ENCODE peak calls at places on chromosomes 16 and 17, in nine cellular contexts. R, G, I, N, Y, Q, C, J and H are unnamed samples.

GRCh38 chr17:42760652-42761581 is at the start of gene RAMP2:
- DNase-seq in R (peak; percentile 84), G (peak; percentile 82), I (no peak), N (no peak), Y (no peak), Q (no peak), C (no peak), J (no peak), H (peak; percentile 86)

GRCh38 chr17:40091691-40092397 is 8.5 kb downstream of the NR1D1 start:
- DNase-seq in R (peak; percentile 71), G (peak; percentile 76), I (no peak), N (no peak), Y (peak; percentile 58), Q (no peak), C (peak; percentile 44), J (no peak), H (peak; percentile 82)

GRCh38 chr17:38601539-38602351 is 4.0 kb downstream of the SRCIN1 start:
- DNase-seq in R (peak; percentile 89), G (no peak), I (no peak), N (no peak), Y (no peak), Q (no peak), C (no peak), J (peak; percentile 88), H (peak; percentile 83)

GRCh38 chr17:27544350-27545131 is 86.4 kb upstream of the LGALS9 start:
- DNase-seq in R (peak; percentile 51), G (peak; percentile 35), I (no peak), N (peak; percentile 94), Y (no peak), Q (no peak), C (no peak), J (no peak), H (no peak)

GRCh38 chr17:9755083-9755482 is 36.3 kb downstream of the DHRS7C start:
- DNase-seq in R (no peak), G (no peak), I (no peak), N (no peak), Y (no peak), Q (no peak), C (no peak), J (no peak), H (no peak)

GRCh38 chr16:26569793-26570192 is 496.9 kb upstream of the C16orf82 start:
- DNase-seq in R (peak; percentile 78), G (no peak), I (no peak), N (peak; percentile 29), Y (no peak), Q (no peak), C (no peak), J (no peak), H (peak; percentile 10)

GRCh38 chr17:41452276-41452675 is 11.5 kb upstream of the KRT38 start:
- DNase-seq in R (no peak), G (no peak), I (no peak), N (no peak), Y (no peak), Q (no peak), C (no peak), J (no peak), H (no peak)

GRCh38 chr17:80364091-80364691 is 50.8 kb upstream of the ENDOV start:
- DNase-seq in R (peak; percentile 87), G (peak; percentile 55), I (no peak), N (peak; percentile 19), Y (no peak), Q (no peak), C (peak; percentile 41), J (peak; percentile 15), H (peak; percentile 82)

GRCh38 chr17:2347805-2348685 is 10.7 kb downstream of the SGSM2 start:
- DNase-seq in R (peak; percentile 99), G (peak; percentile 65), I (peak; percentile 87), N (peak; percentile 84), Y (no peak), Q (peak; percentile 78), C (peak; percentile 53), J (peak; percentile 38), H (peak; percentile 92)

GRCh38 chr16:81500833-81501521 is 56.4 kb downstream of the CMIP start:
- DNase-seq in R (no peak), G (no peak), I (no peak), N (peak; percentile 80), Y (no peak), Q (no peak), C (no peak), J (no peak), H (no peak)

GRCh38 chr17:66711936-66712335 is 123.0 kb upstream of the CACNG5 start:
- DNase-seq in R (peak; percentile 85), G (no peak), I (no peak), N (peak; percentile 68), Y (no peak), Q (no peak), C (peak; percentile 69), J (peak; percentile 93), H (no peak)

GRCh38 chr16:88306860-88307545 is 75.8 kb upstream of the ZNF469 start:
- DNase-seq in R (no peak), G (no peak), I (peak; percentile 51), N (peak; percentile 91), Y (no peak), Q (peak; percentile 92), C (no peak), J (no peak), H (no peak)

GRCh38 chr16:30985401-30986128 is 558 bp downstream of the HSD3B7 start:
- DNase-seq in R (peak; percentile 85), G (peak; percentile 70), I (peak; percentile 26), N (no peak), Y (peak; percentile 37), Q (no peak), C (peak; percentile 75), J (peak; percentile 78), H (peak; percentile 92)

GRCh38 chr16:87344931-87345631 is 27.9 kb upstream of the C16orf95 start:
- DNase-seq in R (no peak), G (peak; percentile 79), I (no peak), N (peak; percentile 55), Y (no peak), Q (no peak), C (peak; percentile 65), J (peak; percentile 66), H (peak; percentile 87)

GRCh38 chr16:30521873-30522641 is 4.3 kb downstream of the ZNF768 start:
- DNase-seq in R (no peak), G (no peak), I (no peak), N (no peak), Y (no peak), Q (no peak), C (no peak), J (peak; percentile 38), H (no peak)

GRCh38 chr16:80889779-80890359 is 85.5 kb upstream of the CDYL2 start:
- DNase-seq in R (no peak), G (no peak), I (no peak), N (no peak), Y (no peak), Q (no peak), C (no peak), J (no peak), H (no peak)

GRCh38 chr17:64061157-64061898 is 40.9 kb upstream of the ICAM2 start:
- DNase-seq in R (no peak), G (no peak), I (no peak), N (no peak), Y (no peak), Q (no peak), C (no peak), J (no peak), H (no peak)

GRCh38 chr16:51167170-51167710 is 16.2 kb upstream of the SALL1 start:
- DNase-seq in R (no peak), G (no peak), I (no peak), N (no peak), Y (no peak), Q (no peak), C (no peak), J (no peak), H (no peak)

GRCh38 chr17:42743595-42744282 is 1.1 kb downstream of the EZH1 start:
- DNase-seq in R (no peak), G (peak; percentile 18), I (no peak), N (no peak), Y (no peak), Q (no peak), C (no peak), J (no peak), H (peak; percentile 62)

GRCh38 chr17:32756696-32757095 is 120.2 kb downstream of the MYO1D start:
- DNase-seq in R (no peak), G (no peak), I (no peak), N (no peak), Y (no peak), Q (no peak), C (no peak), J (no peak), H (no peak)

GRCh38 chr17:19336938-19337711 is 25.4 kb downstream of the B9D1 start:
- DNase-seq in R (peak; percentile 91), G (no peak), I (no peak), N (no peak), Y (no peak), Q (no peak), C (no peak), J (no peak), H (peak; percentile 76)

GRCh38 chr16:53501216-53501859 is 1.7 kb downstream of the AKTIP start:
- DNase-seq in R (no peak), G (no peak), I (no peak), N (peak; percentile 44), Y (no peak), Q (no peak), C (no peak), J (no peak), H (no peak)

GRCh38 chr17:65562206-65562531 is 721 bp upstream of the AXIN2 start:
- DNase-seq in R (no peak), G (no peak), I (no peak), N (no peak), Y (no peak), Q (no peak), C (no peak), J (no peak), H (no peak)
- H3K4me3 ChIP-seq in R (peak overlapping the region; percentile 75), G (peak overlapping the region; percentile 100), I (peak overlapping the region; percentile 72), N (peak overlapping the region; percentile 68), Y (no peak overlapping the region), Q (peak overlapping the region; percentile 66), C (no peak overlapping the region), J (no peak overlapping the region), H (peak overlapping the region; percentile 10)

DNA sequence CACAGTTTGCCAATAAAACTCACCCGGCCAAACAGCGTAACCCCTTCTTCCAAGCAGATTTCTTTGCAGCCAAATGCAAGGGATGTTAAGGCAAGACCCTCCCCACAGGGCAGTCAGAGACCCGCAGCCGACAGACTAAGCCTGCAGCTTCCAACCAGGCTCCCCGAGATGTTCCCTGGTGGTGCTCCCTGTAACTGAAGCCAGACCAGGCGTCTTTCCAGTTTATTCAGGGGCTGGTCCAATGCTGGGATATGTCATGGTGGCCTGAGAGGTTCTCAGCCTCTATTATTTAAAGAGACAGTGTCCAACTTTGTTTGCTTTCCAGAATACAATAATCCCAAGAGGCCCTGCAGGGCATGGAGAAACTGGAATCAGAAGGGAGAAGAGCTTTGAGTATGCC is at the start of gene PMP22:
- DNase-seq in R (peak; percentile 58), G (peak; percentile 78), I (peak; percentile 37), N (no peak), Y (peak; percentile 52), Q (no peak), C (no peak), J (peak; percentile 50), H (no peak)
- H3K4me3 ChIP-seq in R (no peak within 1 kb of the TSS), G (peak within 1 kb of the TSS; percentile 35), I (no peak within 1 kb of the TSS), N (no peak within 1 kb of the TSS), Y (peak within 1 kb of the TSS; percentile 10), Q (no peak within 1 kb of the TSS), C (peak within 1 kb of the TSS; percentile 69), J (no peak within 1 kb of the TSS), H (no peak within 1 kb of the TSS)

GRCh38 chr17:49894761-49895160 is 46.9 kb upstream of the TAC4 start:
- DNase-seq in R (no peak), G (no peak), I (no peak), N (no peak), Y (no peak), Q (no peak), C (peak; percentile 52), J (no peak), H (no peak)
- H3K4me3 ChIP-seq in R (no peak overlapping the region), G (no peak overlapping the region), I (no peak overlapping the region), N (no peak overlapping the region), Y (no peak overlapping the region), Q (no peak overlapping the region), C (no peak overlapping the region), J (no peak overlapping the region), H (no peak overlapping the region)

GRCh38 chr16:10180042-10180770 is 2.0 kb downstream of the GRIN2A start:
- DNase-seq in R (no peak), G (no peak), I (no peak), N (no peak), Y (no peak), Q (no peak), C (no peak), J (no peak), H (no peak)
- H3K4me3 ChIP-seq in R (no peak overlapping the region), G (no peak overlapping the region), I (no peak overlapping the region), N (no peak overlapping the region), Y (no peak overlapping the region), Q (no peak overlapping the region), C (no peak overlapping the region), J (no peak overlapping the region), H (peak overlapping the region; percentile 67)